ENCODE peak calls at places on chromosomes 12 and 14, in five cellular contexts. V is stomach, D is tibial nerve, H is thyroid gland, Y is A549. N is an unnamed sample. For H3K4me1, the result is how much of the 10 kb centered on the place peaks cover.

GRCh38 chr12:6647083-6647604 is at the start of gene ACRBP:
- DNase-seq in V (peak), D (peak), H (peak), Y (no peak), N (peak)

GRCh38 chr14:105281354-105282097 is 19.3 kb downstream of the BRF1 start:
- DNase-seq in V (no peak), D (peak), H (peak), Y (peak), N (no peak)

GRCh38 chr12:109764776-109765492 is 51.3 kb downstream of the FAM222A start:
- DNase-seq in V (peak), D (no peak), H (no peak), Y (no peak), N (no peak)

GRCh38 chr12:114213055-114213561 is 192.8 kb downstream of the TBX5 start:
- DNase-seq in V (no peak), D (no peak), H (no peak), Y (no peak), N (no peak)

GRCh38 chr12:131923260-131923659 is 5.8 kb upstream of the PUS1 start:
- DNase-seq in V (no peak), D (no peak), H (no peak), Y (no peak), N (no peak)

GRCh38 chr12:42459336-42459847 is 130.2 kb downstream of the PRICKLE1 start:
- DNase-seq in V (no peak), D (no peak), H (no peak), Y (no peak), N (no peak)

GRCh38 chr14:41604793-41605534 is 1.7 kb upstream of the LRFN5 start:
- DNase-seq in V (no peak), D (peak), H (peak), Y (no peak), N (peak)

GRCh38 chr14:99181246-99181645 is 90.8 kb downstream of the BCL11B start:
- DNase-seq in V (no peak), D (no peak), H (no peak), Y (no peak), N (no peak)

GRCh38 chr12:103272949-103273348 is 222.8 kb downstream of the C12orf42 start:
- DNase-seq in V (no peak), D (no peak), H (no peak), Y (no peak), N (no peak)

GRCh38 chr12:5830121-5830520 is 114.9 kb downstream of the ANO2 start:
- DNase-seq in V (no peak), D (no peak), H (no peak), Y (no peak), N (no peak)

GRCh38 chr12:105222726-105223357 is 13.1 kb downstream of the APPL2 start:
- DNase-seq in V (no peak), D (no peak), H (no peak), Y (no peak), N (no peak)

GRCh38 chr12:3480744-3481143 is 10.3 kb upstream of the PRMT8 start:
- DNase-seq in V (no peak), D (no peak), H (no peak), Y (no peak), N (no peak)

GRCh38 chr12:7142057-7142644 is 12.0 kb downstream of the CLSTN3 start:
- DNase-seq in V (peak), D (peak), H (peak), Y (peak), N (no peak)

GRCh38 chr12:74317078-74317581 is 220.5 kb upstream of the ATXN7L3B start:
- DNase-seq in V (no peak), D (peak), H (peak), Y (peak), N (peak)

GRCh38 chr12:97778111-97778510 is 315.5 kb downstream of the RMST start:
- DNase-seq in V (no peak), D (no peak), H (no peak), Y (no peak), N (no peak)

GRCh38 chr14:103026988-103027387 is 30.4 kb downstream of the CDC42BPB start:
- DNase-seq in V (no peak), D (no peak), H (no peak), Y (no peak), N (no peak)

GRCh38 chr14:103029936-103030335 is 27.4 kb downstream of the CDC42BPB start:
- DNase-seq in V (no peak), D (no peak), H (no peak), Y (no peak), N (no peak)

GRCh38 chr14:103027451-103027850 is 29.9 kb downstream of the CDC42BPB start:
- DNase-seq in V (no peak), D (no peak), H (no peak), Y (no peak), N (no peak)

GRCh38 chr14:103028772-103029171 is 28.6 kb downstream of the CDC42BPB start:
- DNase-seq in V (no peak), D (no peak), H (no peak), Y (no peak), N (no peak)

DNA sequence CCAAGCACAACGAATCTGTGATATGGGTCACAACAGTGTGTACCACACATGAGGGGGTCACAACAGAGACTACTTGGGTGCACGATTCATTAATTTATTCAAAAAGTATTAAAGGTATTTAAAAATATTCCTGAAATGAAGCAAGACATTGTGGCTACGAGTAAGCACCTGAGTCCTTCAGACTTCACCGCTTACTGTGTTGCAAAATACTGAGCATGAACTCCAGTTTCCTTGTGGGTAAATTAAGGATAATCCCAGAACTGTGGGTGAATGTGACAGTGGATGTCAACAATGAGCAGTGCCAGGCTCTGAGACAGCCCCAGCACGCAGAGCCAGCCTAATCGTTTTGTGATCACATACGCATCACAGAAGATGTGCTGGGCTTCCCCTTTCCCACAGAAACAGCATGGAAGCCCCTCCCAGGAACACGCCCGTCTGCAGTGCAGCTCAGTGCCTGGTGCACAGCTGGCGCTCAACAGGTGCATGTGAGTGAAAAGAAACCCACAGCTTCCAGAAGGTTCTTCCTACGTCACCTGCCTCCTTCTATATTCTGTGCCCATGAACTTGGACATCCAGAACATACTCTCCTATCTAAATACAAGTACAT is 29.1 kb downstream of the CDC42BPB start:
- DNase-seq in V (no peak), D (no peak), H (no peak), Y (no peak), N (no peak)
- H3K4me1 ChIP-seq in V (under half), D (under half), H (under half), Y (under half), N (under half)

GRCh38 chr12:77940011-77940423 is 109.3 kb downstream of the NAV3 start:
- DNase-seq in V (no peak), D (no peak), H (no peak), Y (peak), N (peak)
- TF ChIP-seq CTCF in V (no peak), D (no peak), H (no peak), Y (no peak), N (no peak)

DNA sequence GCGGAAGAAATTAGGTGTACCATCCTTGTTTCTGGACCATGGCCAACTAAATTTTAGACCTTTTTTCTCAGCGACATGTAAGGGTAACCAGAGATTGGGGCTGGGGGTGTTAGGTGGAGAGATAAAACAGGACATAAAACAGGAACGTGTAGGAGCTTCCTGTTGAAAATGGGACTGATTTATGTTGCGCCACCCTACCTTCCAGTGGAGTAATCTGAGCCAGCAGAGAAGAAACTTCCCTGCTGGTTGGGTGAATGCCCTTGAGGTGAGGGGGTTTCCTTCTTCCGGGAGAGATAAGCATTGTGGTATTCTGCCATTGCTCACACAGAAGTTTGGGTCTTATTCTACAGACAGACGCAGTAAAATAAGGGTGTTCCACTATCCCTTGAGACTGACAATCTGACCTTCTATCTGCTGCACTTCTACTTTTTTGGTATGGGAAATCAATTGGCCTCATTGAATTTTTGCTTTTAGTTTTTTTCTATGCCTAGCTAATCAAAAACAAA is 417.6 kb downstream of the PCNX1 start:
- DNase-seq in V (no peak), D (no peak), H (no peak), Y (no peak), N (no peak)
- TF ChIP-seq POLR2A in V (no peak), D (no peak), H (no peak), Y (no peak), N (no peak)

DNA sequence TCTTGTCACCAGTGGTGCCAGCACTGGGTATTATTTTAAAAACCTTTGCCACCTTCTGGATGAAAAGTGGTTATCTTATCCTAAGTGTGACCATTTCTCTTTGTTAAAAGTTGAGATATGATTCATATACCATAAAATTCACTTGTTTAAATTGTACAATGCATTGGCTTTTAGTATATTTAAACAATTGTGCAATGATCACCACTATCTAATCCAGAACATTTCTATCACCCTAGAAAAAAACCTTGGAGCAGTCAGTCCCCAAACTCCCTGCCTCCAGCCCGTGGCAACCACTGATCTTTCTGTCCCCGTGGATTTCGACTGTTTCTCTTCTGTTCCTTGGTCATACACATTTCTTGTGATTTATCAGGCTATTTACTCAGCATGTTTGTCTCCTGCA is 28.3 kb downstream of the SH2B3 start:
- DNase-seq in V (no peak), D (no peak), H (no peak), Y (no peak), N (no peak)
- H3K4me1 ChIP-seq in V (half or more), D (under half), H (half or more), Y (under half), N (under half)

DNA sequence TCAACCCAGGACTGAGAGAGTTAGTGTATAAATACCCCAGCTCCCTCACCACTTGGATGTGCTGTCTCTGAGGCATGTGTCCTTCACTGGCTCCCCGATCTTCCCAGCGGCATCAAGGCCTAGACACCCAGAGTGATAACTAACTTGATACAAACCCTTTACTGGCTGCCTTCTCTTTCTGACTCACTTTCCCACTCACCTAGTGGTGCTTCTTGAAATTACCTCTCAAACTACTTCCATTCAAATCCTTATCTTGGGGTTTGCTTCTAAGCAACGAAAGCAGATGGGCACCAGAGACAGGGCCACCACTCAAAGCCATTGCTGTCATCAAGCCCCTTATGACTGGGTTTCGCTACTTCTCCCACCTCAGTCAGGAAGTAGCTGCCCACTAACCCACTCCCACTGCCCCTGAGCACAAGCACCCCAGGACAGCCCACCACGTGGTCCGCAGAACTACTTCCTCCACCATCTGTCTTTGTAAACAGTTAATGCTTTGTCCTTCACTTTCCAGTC is 17.2 kb downstream of the ZFP36L1 start:
- DNase-seq in V (peak), D (no peak), H (no peak), Y (no peak), N (no peak)
- TF ChIP-seq CTCF in V (no peak), D (no peak), H (no peak), Y (no peak), N (no peak)

GRCh38 chr12:124283326-124283725 is 11.6 kb upstream of the RFLNA start:
- DNase-seq in V (no peak), D (no peak), H (no peak), Y (no peak), N (no peak)

GRCh38 chr12:124286946-124287345 is 7.9 kb upstream of the RFLNA start:
- DNase-seq in V (no peak), D (no peak), H (no peak), Y (no peak), N (no peak)

GRCh38 chr12:124281309-124281708 is 13.6 kb upstream of the RFLNA start:
- DNase-seq in V (no peak), D (no peak), H (no peak), Y (no peak), N (no peak)

GRCh38 chr12:124286414-124286813 is 8.5 kb upstream of the RFLNA start:
- DNase-seq in V (no peak), D (no peak), H (no peak), Y (no peak), N (no peak)

DNA sequence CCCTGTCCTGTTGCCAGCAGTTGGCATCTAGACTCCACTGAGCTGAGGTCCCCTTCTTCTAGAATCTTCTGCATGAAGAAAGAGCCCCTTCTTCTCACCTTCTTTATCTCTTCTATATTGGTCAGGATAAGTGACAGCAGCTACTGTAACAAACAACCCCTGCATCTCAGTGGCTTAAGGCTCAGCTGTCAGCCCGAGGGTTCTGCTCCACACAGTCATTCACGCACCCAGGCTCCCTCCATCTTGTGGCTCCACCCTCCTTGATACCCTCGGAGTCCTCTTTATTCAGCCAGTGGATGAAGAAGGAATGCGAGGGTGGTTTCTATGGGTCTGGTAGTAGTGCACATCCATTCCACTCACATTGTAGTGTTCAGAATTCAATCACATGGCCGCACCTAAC is 10.5 kb upstream of the RFLNA start:
- DNase-seq in V (no peak), D (no peak), H (no peak), Y (no peak), N (no peak)
- TF ChIP-seq POLR2A in V (no peak), D (no peak), H (no peak), Y (no peak), N (no peak)

GRCh38 chr12:116528067-116528466 is 31.1 kb upstream of the MAP1LC3B2 start:
- DNase-seq in V (no peak), D (no peak), H (no peak), Y (peak), N (no peak)

GRCh38 chr12:116529048-116529447 is 30.1 kb upstream of the MAP1LC3B2 start:
- DNase-seq in V (no peak), D (no peak), H (no peak), Y (peak), N (peak)

GRCh38 chr12:116528498-116528897 is 30.7 kb upstream of the MAP1LC3B2 start:
- DNase-seq in V (no peak), D (no peak), H (no peak), Y (no peak), N (no peak)

GRCh38 chr12:116532428-116532827 is 26.8 kb upstream of the MAP1LC3B2 start:
- DNase-seq in V (no peak), D (no peak), H (no peak), Y (no peak), N (no peak)

DNA sequence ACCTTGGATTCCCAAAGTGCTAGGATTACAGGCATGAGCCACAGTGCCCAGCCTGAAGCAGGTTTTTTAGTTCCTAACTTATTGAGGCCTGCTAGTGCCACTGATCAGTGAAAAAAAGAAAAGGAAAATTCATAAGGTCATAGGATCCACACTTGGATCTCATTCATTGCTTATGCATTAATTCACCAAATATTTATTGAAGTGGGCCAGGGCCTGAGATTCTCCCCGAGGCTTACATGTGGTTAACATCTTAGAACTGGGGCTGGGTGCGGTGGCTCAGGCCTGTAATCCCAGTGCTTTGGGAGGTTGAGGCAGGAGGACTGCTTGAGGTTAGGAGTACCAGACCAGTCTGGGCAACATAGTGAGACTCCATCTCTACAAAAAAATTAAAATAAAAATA is 29.5 kb upstream of the MAP1LC3B2 start:
- DNase-seq in V (no peak), D (no peak), H (no peak), Y (no peak), N (no peak)
- H3K4me1 ChIP-seq in V (under half), D (under half), H (under half), Y (half or more), N (under half)

N was measured in uterus.